ENCODE peak calls at places on chromosomes 7 and 10, in six cellular contexts. Q, J, C, M, Y and D are unnamed samples.

GRCh38 chr7:96786998-96787395 is 77.4 kb upstream of the SEM1 start:
- DNase-seq in Q (no peak), J (no peak), C (no peak), M (no peak), Y (no peak), D (no peak)

GRCh38 chr7:138798836-138799235 is 840 bp upstream of the ATP6V0A4 start:
- DNase-seq in Q (no peak), J (no peak), C (no peak), M (no peak), Y (no peak), D (no peak)

GRCh38 chr10:23439452-23439919 is 611 bp downstream of the OTUD1 start:
- DNase-seq in Q (no peak), J (no peak), C (no peak), M (peak), Y (no peak), D (no peak)

GRCh38 chr7:141991144-141991543 is 4.5 kb upstream of the MGAM start:
- DNase-seq in Q (no peak), J (no peak), C (no peak), M (no peak), Y (no peak), D (no peak)

GRCh38 chr7:57202274-57202673 is 70.0 kb upstream of the ZNF479 start:
- DNase-seq in Q (no peak), J (no peak), C (no peak), M (no peak), Y (no peak), D (no peak)

GRCh38 chr10:35012781-35013180 is 77.4 kb downstream of the CUL2 start:
- DNase-seq in Q (no peak), J (no peak), C (no peak), M (no peak), Y (no peak), D (no peak)

GRCh38 chr10:119301397-119301796 is 94.0 kb downstream of the GRK5 start:
- DNase-seq in Q (no peak), J (no peak), C (no peak), M (no peak), Y (no peak), D (no peak)

GRCh38 chr10:129760003-129760315 is 204.1 kb downstream of the EBF3 start:
- DNase-seq in Q (no peak), J (no peak), C (no peak), M (no peak), Y (no peak), D (no peak)

GRCh38 chr7:141045126-141045841 is 28.6 kb upstream of the TMEM178B start:
- DNase-seq in Q (no peak), J (no peak), C (no peak), M (no peak), Y (no peak), D (no peak)

GRCh38 chr10:129754211-129755050 is 209.6 kb downstream of the EBF3 start:
- DNase-seq in Q (no peak), J (no peak), C (no peak), M (no peak), Y (no peak), D (no peak)

GRCh38 chr7:150979706-150980390 is 1.7 kb upstream of the KCNH2 start:
- DNase-seq in Q (no peak), J (no peak), C (no peak), M (no peak), Y (no peak), D (no peak)

GRCh38 chr10:6175329-6176055 is 27.2 kb upstream of the PFKFB3 start:
- DNase-seq in Q (no peak), J (no peak), C (no peak), M (no peak), Y (no peak), D (no peak)

GRCh38 chr7:137146552-137146961 is 197.0 kb downstream of the PTN start:
- DNase-seq in Q (no peak), J (no peak), C (no peak), M (no peak), Y (no peak), D (no peak)

GRCh38 chr10:16828114-16828568 is 10.9 kb upstream of the RSU1 start:
- DNase-seq in Q (peak), J (no peak), C (peak), M (peak), Y (peak), D (no peak)

GRCh38 chr10:71812016-71812912 is 38.8 kb downstream of the PSAP start:
- DNase-seq in Q (peak), J (peak), C (no peak), M (peak), Y (no peak), D (peak)

GRCh38 chr7:128841171-128841690 is 11.0 kb downstream of the FLNC start:
- DNase-seq in Q (no peak), J (no peak), C (no peak), M (no peak), Y (no peak), D (no peak)

GRCh38 chr10:930415-931325 is 835 bp downstream of the LARP4B start:
- DNase-seq in Q (peak), J (no peak), C (no peak), M (peak), Y (no peak), D (no peak)
- TF ChIP-seq POLR2A in Q (no peak), J (no peak), C (no peak), M (no peak), Y (no peak), D (no peak)

GRCh38 chr7:55161154-55161687 is 142.4 kb downstream of the EGFR start:
- DNase-seq in Q (no peak), J (no peak), C (no peak), M (no peak), Y (no peak), D (no peak)
- TF ChIP-seq TAF1 in Q (no peak), J (no peak), C (no peak), M (no peak), Y (no peak), D (no peak)

GRCh38 chr10:97752956-97753355 is 16.0 kb downstream of the ZFYVE27 start:
- DNase-seq in Q (no peak), J (no peak), C (no peak), M (no peak), Y (no peak), D (no peak)
- TF ChIP-seq POLR2A in Q (no peak), J (no peak), C (no peak), M (no peak), Y (peak), D (no peak)

GRCh38 chr10:4807803-4808507 is 18.1 kb upstream of the AKR1E2 start:
- DNase-seq in Q (peak), J (no peak), C (no peak), M (no peak), Y (no peak), D (no peak)

GRCh38 chr10:4812041-4812440 is 14.0 kb upstream of the AKR1E2 start:
- DNase-seq in Q (no peak), J (no peak), C (no peak), M (no peak), Y (no peak), D (no peak)

GRCh38 chr10:4812952-4813351 is 13.1 kb upstream of the AKR1E2 start:
- DNase-seq in Q (peak), J (no peak), C (no peak), M (peak), Y (no peak), D (no peak)

GRCh38 chr10:4809156-4809555 is 16.9 kb upstream of the AKR1E2 start:
- DNase-seq in Q (peak), J (no peak), C (no peak), M (no peak), Y (no peak), D (no peak)

DNA sequence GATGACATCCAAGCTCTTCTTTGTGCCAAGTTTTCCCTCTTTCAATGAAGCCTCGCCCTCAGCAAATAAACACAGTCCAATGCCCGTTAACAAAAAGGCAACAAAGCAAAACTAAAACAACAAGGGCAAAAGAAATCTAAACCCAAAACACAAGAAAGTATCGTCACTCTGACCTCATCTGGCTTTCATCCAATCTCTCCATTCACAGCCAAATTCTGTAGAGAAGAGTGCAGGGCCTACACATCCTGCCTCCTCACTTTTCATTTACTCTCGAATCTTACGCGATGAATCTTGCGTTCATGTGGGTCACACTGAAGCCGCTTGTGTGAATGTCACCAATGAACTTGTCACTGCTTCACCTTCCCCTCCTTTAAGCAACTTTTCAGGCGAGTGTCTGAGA is 15.9 kb upstream of the AKR1E2 start:
- DNase-seq in Q (no peak), J (no peak), C (no peak), M (no peak), Y (no peak), D (no peak)
- TF ChIP-seq TAF1 in Q (no peak), J (no peak), C (no peak), M (no peak), Y (no peak), D (no peak)

DNA sequence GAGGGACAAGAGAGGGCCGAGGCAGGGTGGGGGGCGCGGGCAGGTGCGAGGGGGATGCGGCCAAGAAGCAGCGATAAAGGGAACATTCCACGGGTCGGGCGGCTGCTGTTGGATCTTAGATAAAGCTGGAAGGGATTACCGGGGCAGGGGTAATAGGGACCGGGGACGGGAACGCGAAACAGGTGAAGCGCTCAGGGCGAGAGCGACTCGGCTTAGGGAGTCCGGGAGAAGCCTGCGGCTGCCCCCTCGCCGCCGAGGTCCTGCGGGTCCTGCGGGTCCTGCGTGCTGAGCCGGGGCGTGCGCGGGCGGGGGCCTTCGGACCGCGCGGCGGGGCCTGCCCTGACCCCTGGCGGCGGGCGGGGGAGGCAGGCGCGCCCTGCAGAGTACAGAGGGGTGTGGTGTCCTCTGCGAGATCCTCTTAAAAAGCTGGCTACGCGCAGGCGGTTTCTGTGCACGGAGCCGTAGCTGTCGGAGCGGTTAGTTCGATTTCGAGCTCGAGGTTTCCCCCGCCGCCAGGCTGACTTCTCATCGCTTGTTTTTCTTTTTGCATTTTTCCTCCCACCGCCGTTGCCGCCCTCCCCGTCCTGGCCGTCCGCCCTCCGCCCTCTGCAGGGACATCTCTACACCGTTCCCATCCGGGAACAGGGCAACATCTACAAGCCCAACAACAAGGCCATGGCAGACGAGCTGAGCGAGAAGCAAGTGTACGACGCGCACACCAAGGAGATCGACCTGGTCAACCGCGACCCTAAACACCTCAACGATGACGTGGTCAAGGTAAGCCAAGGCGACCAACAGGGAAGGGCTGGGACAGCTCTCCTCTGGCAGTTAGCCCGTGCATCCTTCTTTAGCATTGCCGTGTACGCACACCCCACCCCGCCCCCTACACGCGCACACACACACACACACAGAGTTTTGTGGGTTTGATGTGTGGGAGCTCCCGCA is 1.3 kb downstream of the CAV1 start:
- DNase-seq in Q (no peak), J (peak), C (no peak), M (peak), Y (no peak), D (peak)
- TF ChIP-seq POLR2A in Q (no peak), J (no peak), C (peak), M (no peak), Y (no peak), D (no peak)

DNA sequence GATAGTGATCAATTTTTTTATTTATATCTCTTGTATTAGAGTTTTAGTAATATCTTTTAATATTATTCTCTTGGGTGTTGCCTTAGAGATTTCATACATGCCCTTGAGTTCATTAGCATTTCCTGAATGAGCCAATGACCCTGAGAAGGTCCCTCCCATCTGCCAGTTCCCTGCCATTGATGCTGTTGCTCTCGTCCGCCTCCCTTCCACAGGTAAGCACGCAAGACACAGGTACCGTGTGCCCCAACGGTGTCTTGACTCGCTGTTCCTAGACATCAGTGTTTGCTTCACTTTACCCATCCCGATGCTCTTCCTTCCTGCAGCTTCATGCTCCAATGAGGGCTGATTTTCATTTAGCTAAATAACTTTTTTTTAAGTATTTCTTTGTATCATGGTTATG is 19.7 kb upstream of the PWWP2B start:
- DNase-seq in Q (no peak), J (no peak), C (no peak), M (no peak), Y (no peak), D (no peak)
- TF ChIP-seq TAF1 in Q (no peak), J (no peak), C (no peak), M (no peak), Y (no peak), D (no peak)

DNA sequence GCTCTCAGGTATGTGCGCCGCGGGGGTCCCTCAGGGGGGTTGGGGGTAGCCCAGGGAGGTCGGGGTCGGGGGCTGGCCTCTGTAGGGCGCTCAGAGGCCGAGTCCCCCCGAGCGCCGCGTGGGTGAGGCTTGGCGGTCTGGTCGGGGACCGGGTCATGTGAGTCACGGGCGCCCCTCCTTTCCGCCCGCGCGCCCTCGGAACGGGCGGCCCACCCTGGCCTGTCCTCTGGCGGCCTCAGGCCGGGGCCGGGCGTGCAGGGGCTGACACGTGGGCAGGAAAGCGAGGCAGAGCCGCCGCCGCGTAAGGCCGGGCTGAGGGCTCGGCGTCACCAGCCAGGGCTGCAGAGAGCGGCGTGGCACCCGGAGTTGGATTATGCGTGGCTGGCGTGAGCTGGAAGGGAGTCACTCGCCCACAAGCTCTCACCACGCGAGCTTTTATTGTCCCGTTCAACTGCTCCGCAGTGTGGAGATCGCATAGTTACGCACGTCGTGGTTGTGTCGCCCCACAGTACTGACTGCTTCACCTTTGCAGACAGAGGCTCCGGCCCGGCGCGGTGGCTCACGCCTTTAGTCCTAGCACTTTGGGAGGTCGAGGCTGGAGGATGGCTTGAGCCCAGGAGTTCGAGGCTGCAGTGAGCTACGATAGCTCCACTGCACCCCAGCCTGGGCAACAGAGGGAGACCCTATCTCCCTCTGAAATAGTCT is 387 bp downstream of the SHLD2 start:
- DNase-seq in Q (peak), J (peak), C (no peak), M (no peak), Y (peak), D (peak)
- TF ChIP-seq POLR2A in Q (peak), J (peak), C (no peak), M (peak), Y (peak), D (peak)